ENCODE peak calls at places on chromosome 1, in ten cellular contexts. H is T-cell; G is memory B cell; A is mucosa of gallbladder; V is NCI-H345; O is T-helper 17 cell; Z is heart left ventricle; Q is CD8-positive, alpha-beta T cell; B is CD8-positive, alpha-beta memory T cell; E is anterior cingulate cortex. N is an unnamed sample.

GRCh38 chr1:240219104-240219503 is 127.4 kb downstream of the FMN2 start:
- DNase-seq in H (no peak), G (no peak), A (no peak), V (no peak), O (no peak), Z (no peak), Q (no peak), B (no peak), E (no peak), N (no peak)

GRCh38 chr1:9143250-9143649 is 14.3 kb upstream of the GPR157 start:
- DNase-seq in H (no peak), G (no peak), A (no peak), V (no peak), O (no peak), Z (peak), Q (no peak), B (no peak), E (no peak), N (no peak)

GRCh38 chr1:207918016-207918415 is 7.1 kb upstream of the CD34 start:
- DNase-seq in H (no peak), G (no peak), A (peak), V (no peak), O (no peak), Z (no peak), Q (no peak), B (no peak), E (no peak), N (no peak)

GRCh38 chr1:223811634-223812101 is 34.1 kb downstream of the TP53BP2 start:
- DNase-seq in H (no peak), G (peak), A (no peak), V (peak), O (no peak), Z (no peak), Q (no peak), B (peak), E (no peak), N (no peak)

GRCh38 chr1:182587666-182588438 is 1.2 kb downstream of the RNASEL start:
- DNase-seq in H (no peak), G (no peak), A (no peak), V (no peak), O (no peak), Z (no peak), Q (no peak), B (no peak), E (no peak), N (no peak)

GRCh38 chr1:145720878-145721671 is 1.8 kb downstream of the CD160 start:
- DNase-seq in H (peak), G (peak), A (peak), V (peak), O (peak), Z (peak), Q (peak), B (peak), E (no peak), N (peak)

GRCh38 chr1:156100205-156100995 is 14.1 kb upstream of the LMNA start:
- DNase-seq in H (no peak), G (no peak), A (no peak), V (peak), O (no peak), Z (no peak), Q (no peak), B (no peak), E (no peak), N (no peak)

GRCh38 chr1:54312874-54313316 is 93.3 kb downstream of the SSBP3 start:
- DNase-seq in H (no peak), G (no peak), A (no peak), V (peak), O (no peak), Z (peak), Q (no peak), B (no peak), E (no peak), N (no peak)

GRCh38 chr1:19169642-19170041 is 40.4 kb downstream of the UBR4 start:
- DNase-seq in H (no peak), G (no peak), A (no peak), V (no peak), O (no peak), Z (no peak), Q (no peak), B (no peak), E (no peak), N (no peak)

GRCh38 chr1:22896184-22896583 is 76.5 kb downstream of the LACTBL1 start:
- DNase-seq in H (no peak), G (no peak), A (no peak), V (no peak), O (no peak), Z (no peak), Q (no peak), B (no peak), E (no peak), N (no peak)

GRCh38 chr1:151653397-151653796 is 41.5 kb downstream of the SNX27 start:
- DNase-seq in H (no peak), G (no peak), A (no peak), V (no peak), O (no peak), Z (no peak), Q (no peak), B (no peak), E (no peak), N (no peak)

GRCh38 chr1:226814751-226815496 is 55.5 kb upstream of the PSEN2 start:
- DNase-seq in H (no peak), G (no peak), A (peak), V (peak), O (no peak), Z (peak), Q (no peak), B (no peak), E (no peak), N (no peak)

GRCh38 chr1:238401138-238401537 is 510.4 kb upstream of the ZP4 start:
- DNase-seq in H (no peak), G (no peak), A (no peak), V (no peak), O (no peak), Z (no peak), Q (no peak), B (no peak), E (no peak), N (no peak)

GRCh38 chr1:229296541-229296941 is 25.6 kb downstream of the RAB4A start:
- DNase-seq in H (no peak), G (no peak), A (no peak), V (no peak), O (no peak), Z (peak), Q (no peak), B (no peak), E (no peak), N (no peak)

GRCh38 chr1:16351449-16351993 is 759 bp downstream of the FBXO42 start:
- DNase-seq in H (no peak), G (no peak), A (no peak), V (peak), O (no peak), Z (no peak), Q (no peak), B (peak), E (no peak), N (no peak)

GRCh38 chr1:31751822-31752241 is 12.3 kb downstream of the ADGRB2 start:
- DNase-seq in H (no peak), G (no peak), A (no peak), V (no peak), O (no peak), Z (peak), Q (no peak), B (no peak), E (no peak), N (no peak)

GRCh38 chr1:53272349-53272748 is 34.0 kb upstream of the MAGOH start:
- DNase-seq in H (no peak), G (no peak), A (no peak), V (no peak), O (no peak), Z (no peak), Q (no peak), B (no peak), E (no peak), N (no peak)

GRCh38 chr1:25106352-25106751 is 126.0 kb downstream of the SYF2 start:
- DNase-seq in H (no peak), G (no peak), A (no peak), V (no peak), O (no peak), Z (no peak), Q (no peak), B (no peak), E (no peak), N (no peak)

GRCh38 chr1:23728997-23729390 is 14.3 kb upstream of the ELOA start:
- DNase-seq in H (no peak), G (no peak), A (no peak), V (no peak), O (no peak), Z (no peak), Q (no peak), B (no peak), E (no peak), N (no peak)

GRCh38 chr1:230138561-230139239 is 71.7 kb downstream of the GALNT2 start:
- DNase-seq in H (no peak), G (no peak), A (no peak), V (no peak), O (no peak), Z (no peak), Q (no peak), B (no peak), E (no peak), N (no peak)

GRCh38 chr1:6360517-6360916 is 33.0 kb downstream of the ACOT7 start:
- DNase-seq in H (no peak), G (no peak), A (no peak), V (no peak), O (no peak), Z (peak), Q (no peak), B (no peak), E (no peak), N (no peak)

GRCh38 chr1:67094191-67094590 is 40.2 kb upstream of the SLC35D1 start:
- DNase-seq in H (no peak), G (no peak), A (no peak), V (no peak), O (no peak), Z (no peak), Q (no peak), B (no peak), E (no peak), N (no peak)

GRCh38 chr1:40059292-40059959 is 18.9 kb downstream of the CAP1 start:
- DNase-seq in H (peak), G (no peak), A (no peak), V (no peak), O (no peak), Z (no peak), Q (no peak), B (peak), E (no peak), N (no peak)

GRCh38 chr1:37432636-37433035 is 41.7 kb upstream of the ZC3H12A start:
- DNase-seq in H (no peak), G (no peak), A (no peak), V (no peak), O (no peak), Z (no peak), Q (no peak), B (no peak), E (no peak), N (no peak)

GRCh38 chr1:35708179-35708891 is 10.3 kb downstream of the C1orf216 start:
- DNase-seq in H (no peak), G (no peak), A (no peak), V (peak), O (no peak), Z (no peak), Q (peak), B (peak), E (no peak), N (no peak)

GRCh38 chr1:17170571-17170970 is 34.4 kb upstream of the PADI1 start:
- DNase-seq in H (no peak), G (no peak), A (no peak), V (no peak), O (no peak), Z (no peak), Q (no peak), B (no peak), E (no peak), N (no peak)

GRCh38 chr1:111415461-111415860 is 12.1 kb downstream of the OVGP1 start:
- DNase-seq in H (no peak), G (no peak), A (no peak), V (no peak), O (no peak), Z (no peak), Q (no peak), B (no peak), E (no peak), N (no peak)

GRCh38 chr1:234955107-234955731 is 173.4 kb downstream of the TOMM20 start:
- DNase-seq in H (no peak), G (no peak), A (peak), V (no peak), O (no peak), Z (peak), Q (peak), B (no peak), E (no peak), N (no peak)

GRCh38 chr1:101406271-101406670 is 169.5 kb downstream of the S1PR1 start:
- DNase-seq in H (no peak), G (no peak), A (no peak), V (no peak), O (no peak), Z (no peak), Q (no peak), B (no peak), E (no peak), N (no peak)

GRCh38 chr1:166489670-166490436 is 323.1 kb upstream of the FAM78B start:
- DNase-seq in H (peak), G (peak), A (peak), V (peak), O (peak), Z (no peak), Q (peak), B (peak), E (no peak), N (peak)